ENCODE peak calls at places on chromosomes 3 and 15, in nine cellular contexts. X is NB4; Q is kidney glomerular epithelial cell; R is hepatocyte; O is NCI-H345; W is adrenal gland; D is CD4-positive, alpha-beta T cell; C is choroid plexus epithelial cell; A is ovary. U is an unnamed sample.

GRCh38 chr3:126784254-126784653 is 80.2 kb downstream of the CHCHD6 start:
- DNase-seq in X (no peak), Q (no peak), R (no peak), O (no peak), W (no peak), D (no peak), C (no peak), A (no peak), U (no peak)

GRCh38 chr3:16917256-16917935 is 32.6 kb downstream of the PLCL2 start:
- DNase-seq in X (no peak), Q (no peak), R (no peak), O (no peak), W (no peak), D (no peak), C (no peak), A (no peak), U (no peak)

GRCh38 chr15:32994810-32995424 is 199.6 kb downstream of the FMN1 start:
- DNase-seq in X (peak), Q (peak), R (peak), O (peak), W (no peak), D (no peak), C (peak), A (no peak), U (peak)

GRCh38 chr15:91471410-91471993 is 371.4 kb downstream of the SV2B start:
- DNase-seq in X (no peak), Q (no peak), R (no peak), O (no peak), W (peak), D (no peak), C (no peak), A (no peak), U (no peak)

GRCh38 chr3:14240366-14240765 is 61.7 kb downstream of the LSM3 start:
- DNase-seq in X (no peak), Q (no peak), R (no peak), O (no peak), W (no peak), D (no peak), C (no peak), A (no peak), U (no peak)

GRCh38 chr15:99131441-99132023 is 26.7 kb downstream of the SYNM start:
- DNase-seq in X (no peak), Q (no peak), R (peak), O (no peak), W (peak), D (no peak), C (no peak), A (no peak), U (no peak)

GRCh38 chr3:33003308-33003707 is 51.9 kb downstream of the CCR4 start:
- DNase-seq in X (no peak), Q (no peak), R (no peak), O (no peak), W (no peak), D (no peak), C (no peak), A (no peak), U (no peak)

GRCh38 chr3:109369510-109369909 is 32.2 kb upstream of the DPPA4 start:
- DNase-seq in X (peak), Q (no peak), R (peak), O (no peak), W (no peak), D (no peak), C (peak), A (no peak), U (no peak)

GRCh38 chr3:192207239-192207638 is 520.1 kb downstream of the FGF12 start:
- DNase-seq in X (no peak), Q (no peak), R (no peak), O (no peak), W (no peak), D (no peak), C (no peak), A (no peak), U (peak)